ENCODE peak calls at places on chromosomes 4 and X, in four cellular contexts. One of them, this sample, is unnamed.

GRCh38 chr4:15695240-15695699 is 7.6 kb upstream of the BST1 start:
- DNase-seq in mammary epithelial cell: peak; percentile 98
- DNase-seq in OCI-LY7: no peak
- DNase-seq in spleen: no peak
- DNase-seq in this sample: peak; percentile 76

GRCh38 chr4:107888237-107888636 is 43.1 kb upstream of the CYP2U1 start:
- DNase-seq in mammary epithelial cell: no peak
- DNase-seq in OCI-LY7: peak; percentile 42
- DNase-seq in spleen: no peak
- DNase-seq in this sample: no peak

GRCh38 chr4:151537726-151538125 is 128.8 kb downstream of the FHIP1A start:
- DNase-seq in mammary epithelial cell: no peak
- DNase-seq in OCI-LY7: no peak
- DNase-seq in spleen: no peak
- DNase-seq in this sample: no peak

GRCh38 chr4:74283614-74284013 is 24.7 kb upstream of the EPGN start:
- DNase-seq in mammary epithelial cell: peak; percentile 97
- DNase-seq in OCI-LY7: no peak
- DNase-seq in spleen: no peak
- DNase-seq in this sample: peak; percentile 88

GRCh38 chr4:87541521-87541920 is 12.3 kb upstream of the SPARCL1 start:
- DNase-seq in mammary epithelial cell: no peak
- DNase-seq in OCI-LY7: no peak
- DNase-seq in spleen: no peak
- DNase-seq in this sample: no peak

GRCh38 chrX:119880076-119880475 is 8.4 kb downstream of the NDUFA1 start:
- DNase-seq in mammary epithelial cell: no peak
- DNase-seq in OCI-LY7: peak; percentile 64
- DNase-seq in spleen: no peak
- DNase-seq in this sample: no peak

GRCh38 chrX:132414404-132414803 is 74.4 kb downstream of the MBNL3 start:
- DNase-seq in mammary epithelial cell: no peak
- DNase-seq in OCI-LY7: no peak
- DNase-seq in spleen: no peak
- DNase-seq in this sample: no peak

GRCh38 chr4:34250562-34250961 is 1993.8 kb downstream of the ARAP2 start:
- DNase-seq in mammary epithelial cell: peak; percentile 51
- DNase-seq in OCI-LY7: no peak
- DNase-seq in spleen: no peak
- DNase-seq in this sample: no peak

GRCh38 chrX:109954333-109954732 is 48.6 kb upstream of the TMEM164 start:
- DNase-seq in mammary epithelial cell: peak; percentile 39
- DNase-seq in OCI-LY7: no peak
- DNase-seq in spleen: no peak
- DNase-seq in this sample: peak; percentile 30

GRCh38 chrX:10549280-10549679 is 71.1 kb downstream of the MID1 start:
- DNase-seq in mammary epithelial cell: peak; percentile 25
- DNase-seq in OCI-LY7: no peak
- DNase-seq in spleen: no peak
- DNase-seq in this sample: peak; percentile 73

GRCh38 chrX:123175366-123176122 is 8.5 kb upstream of the GRIA3 start:
- DNase-seq in mammary epithelial cell: no peak
- DNase-seq in OCI-LY7: no peak
- DNase-seq in spleen: no peak
- DNase-seq in this sample: no peak

GRCh38 chrX:53071604-53072417 is 10.4 kb upstream of the TSPYL2 start:
- DNase-seq in mammary epithelial cell: peak; percentile 64
- DNase-seq in OCI-LY7: peak; percentile 84
- DNase-seq in spleen: peak; percentile 92
- DNase-seq in this sample: peak; percentile 27

GRCh38 chrX:10636337-10636736 is 16.0 kb upstream of the MID1 start:
- DNase-seq in mammary epithelial cell: peak; percentile 46
- DNase-seq in OCI-LY7: no peak
- DNase-seq in spleen: no peak
- DNase-seq in this sample: peak; percentile 50

GRCh38 chr4:132227349-132228165 is 921.5 kb upstream of the PCDH10 start:
- DNase-seq in mammary epithelial cell: peak; percentile 9
- DNase-seq in OCI-LY7: no peak
- DNase-seq in spleen: no peak
- DNase-seq in this sample: no peak

GRCh38 chrX:106718709-106719108 is 7.8 kb upstream of the RNF128 start:
- DNase-seq in mammary epithelial cell: no peak
- DNase-seq in OCI-LY7: no peak
- DNase-seq in spleen: no peak
- DNase-seq in this sample: no peak

GRCh38 chr4:129239088-129239487 is 143.1 kb downstream of the C4orf33 start:
- DNase-seq in mammary epithelial cell: no peak
- DNase-seq in OCI-LY7: no peak
- DNase-seq in spleen: no peak
- DNase-seq in this sample: no peak

GRCh38 chrX:69988955-69989394 is 60.8 kb downstream of the AWAT2 start:
- DNase-seq in mammary epithelial cell: peak; percentile 10
- DNase-seq in OCI-LY7: no peak
- DNase-seq in spleen: no peak
- DNase-seq in this sample: peak; percentile 62

GRCh38 chrX:38837389-38837788 is 36.1 kb downstream of the MID1IP1 start:
- DNase-seq in mammary epithelial cell: no peak
- DNase-seq in OCI-LY7: no peak
- DNase-seq in spleen: no peak
- DNase-seq in this sample: no peak

GRCh38 chr4:154076921-154077320 is 288.0 kb upstream of the SFRP2 start:
- DNase-seq in mammary epithelial cell: peak; percentile 33
- DNase-seq in OCI-LY7: no peak
- DNase-seq in spleen: no peak
- DNase-seq in this sample: peak; percentile 7

GRCh38 chr4:6287017-6287788 is 17.6 kb downstream of the WFS1 start:
- DNase-seq in mammary epithelial cell: no peak
- DNase-seq in OCI-LY7: no peak
- DNase-seq in spleen: no peak
- DNase-seq in this sample: no peak

GRCh38 chr4:186981161-186981560 is 257.5 kb upstream of the FAT1 start:
- DNase-seq in mammary epithelial cell: no peak
- DNase-seq in OCI-LY7: no peak
- DNase-seq in spleen: no peak
- DNase-seq in this sample: no peak

GRCh38 chr4:48189731-48190130 is 55.7 kb upstream of the TXK start:
- DNase-seq in mammary epithelial cell: no peak
- DNase-seq in OCI-LY7: no peak
- DNase-seq in spleen: no peak
- DNase-seq in this sample: no peak

GRCh38 chrX:14964500-14964899 is 91.3 kb downstream of the MOSPD2 start:
- DNase-seq in mammary epithelial cell: peak; percentile 56
- DNase-seq in OCI-LY7: no peak
- DNase-seq in spleen: no peak
- DNase-seq in this sample: no peak

GRCh38 chrX:132206259-132206658 is 13.0 kb downstream of the RAP2C start:
- DNase-seq in mammary epithelial cell: no peak
- DNase-seq in OCI-LY7: no peak
- DNase-seq in spleen: no peak
- DNase-seq in this sample: no peak

GRCh38 chr4:78299565-78299972 is 242.4 kb downstream of the FRAS1 start:
- DNase-seq in mammary epithelial cell: no peak
- DNase-seq in OCI-LY7: peak; percentile 3
- DNase-seq in spleen: no peak
- DNase-seq in this sample: no peak

GRCh38 chr4:100093091-100093866 is 97.0 kb downstream of the DDIT4L start:
- DNase-seq in mammary epithelial cell: peak; percentile 88
- DNase-seq in OCI-LY7: peak; percentile 76
- DNase-seq in spleen: peak; percentile 82
- DNase-seq in this sample: peak; percentile 72

GRCh38 chr4:55021214-55021613 is 104.2 kb downstream of the KDR start:
- DNase-seq in mammary epithelial cell: no peak
- DNase-seq in OCI-LY7: no peak
- DNase-seq in spleen: no peak
- DNase-seq in this sample: no peak

GRCh38 chrX:19889582-19890342 is 2.4 kb upstream of the SH3KBP1 start:
- DNase-seq in mammary epithelial cell: peak; percentile 76
- DNase-seq in OCI-LY7: no peak
- DNase-seq in spleen: no peak
- DNase-seq in this sample: peak; percentile 34

GRCh38 chrX:10526442-10526841 is 93.9 kb downstream of the MID1 start:
- DNase-seq in mammary epithelial cell: no peak
- DNase-seq in OCI-LY7: no peak
- DNase-seq in spleen: no peak
- DNase-seq in this sample: no peak

GRCh38 chr4:79413486-79413885 is 5.5 kb upstream of the GK2 start:
- DNase-seq in mammary epithelial cell: no peak
- DNase-seq in OCI-LY7: no peak
- DNase-seq in spleen: no peak
- DNase-seq in this sample: no peak

DNA sequence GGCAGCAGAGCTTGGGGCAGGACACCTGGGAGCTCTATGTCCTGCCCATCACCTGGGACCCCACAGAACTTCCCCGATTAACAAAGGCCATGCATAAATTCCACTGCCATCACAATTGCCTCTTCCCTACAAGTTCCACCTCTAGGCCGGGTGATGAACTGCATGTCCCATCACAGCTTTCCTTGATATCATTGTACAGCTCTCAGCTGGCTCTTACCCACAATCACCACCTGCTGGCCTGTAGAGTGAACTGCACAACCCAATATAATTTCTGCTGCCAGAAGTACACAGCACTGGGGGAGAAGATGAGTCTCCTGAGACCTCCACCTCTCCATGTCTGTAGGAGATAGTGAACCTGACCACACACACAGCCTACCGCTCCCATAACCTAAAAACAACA is 285.0 kb upstream of the AADAT start:
- DNase-seq in mammary epithelial cell: peak; percentile 45
- DNase-seq in OCI-LY7: peak; percentile 32
- DNase-seq in spleen: no peak
- DNase-seq in this sample: peak; percentile 10
- H3K9me3 ChIP-seq in mammary epithelial cell: no peaks in the 10 kb centered on the region
- H3K9me3 ChIP-seq in OCI-LY7: no peaks in the 10 kb centered on the region
- H3K9me3 ChIP-seq in spleen: peaks cover 46% of the 10 kb centered on the region
- H3K9me3 ChIP-seq in this sample: no peaks in the 10 kb centered on the region

GRCh38 chr4:17491196-17491595 is 20.7 kb downstream of the QDPR start:
- DNase-seq in mammary epithelial cell: no peak
- DNase-seq in OCI-LY7: no peak
- DNase-seq in spleen: no peak
- DNase-seq in this sample: no peak
- H3K36me3 ChIP-seq in mammary epithelial cell: peaks cover 16% of the 10 kb centered on the region
- H3K36me3 ChIP-seq in OCI-LY7: peaks cover 4% of the 10 kb centered on the region
- H3K36me3 ChIP-seq in spleen: peaks cover 92% of the 10 kb centered on the region
- H3K36me3 ChIP-seq in this sample: peaks cover 3% of the 10 kb centered on the region

DNA sequence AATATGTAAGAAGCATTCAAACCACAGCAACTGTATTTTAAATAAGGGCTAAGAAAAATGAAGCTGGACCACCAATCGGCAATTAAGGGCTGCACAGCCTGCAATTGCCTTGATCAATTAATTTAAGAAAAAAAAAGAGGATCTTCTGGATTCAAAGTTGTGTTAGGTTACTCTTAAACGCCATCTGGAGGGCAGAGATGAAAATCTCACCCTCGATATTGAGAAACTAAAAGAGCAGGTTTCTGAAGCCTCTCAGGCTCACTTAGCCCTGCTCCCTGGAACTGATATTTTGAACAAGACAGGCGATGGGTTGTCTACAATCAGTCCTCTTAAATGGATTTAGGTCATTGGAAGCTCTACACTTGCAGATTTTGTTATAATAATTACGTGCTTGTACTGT is 579.4 kb downstream of the GRXCR1 start:
- DNase-seq in mammary epithelial cell: no peak
- DNase-seq in OCI-LY7: no peak
- DNase-seq in spleen: no peak
- DNase-seq in this sample: no peak
- H3K9me3 ChIP-seq in mammary epithelial cell: peaks cover 18% of the 10 kb centered on the region
- H3K9me3 ChIP-seq in OCI-LY7: peaks cover 4% of the 10 kb centered on the region
- H3K9me3 ChIP-seq in spleen: peaks cover 66% of the 10 kb centered on the region
- H3K9me3 ChIP-seq in this sample: peaks cover 39% of the 10 kb centered on the region

GRCh38 chrX:41528784-41529183 is 81.6 kb downstream of the NYX start:
- DNase-seq in mammary epithelial cell: no peak
- DNase-seq in OCI-LY7: no peak
- DNase-seq in spleen: no peak
- DNase-seq in this sample: no peak
- H3K36me3 ChIP-seq in mammary epithelial cell: no peaks in the 10 kb centered on the region
- H3K36me3 ChIP-seq in OCI-LY7: no peaks in the 10 kb centered on the region
- H3K36me3 ChIP-seq in spleen: peaks cover 27% of the 10 kb centered on the region
- H3K36me3 ChIP-seq in this sample: no peaks in the 10 kb centered on the region

GRCh38 chr4:1511441-1512041 is 105.3 kb upstream of the NKX1-1 start:
- DNase-seq in mammary epithelial cell: no peak
- DNase-seq in OCI-LY7: peak; percentile 14
- DNase-seq in spleen: peak; percentile 68
- DNase-seq in this sample: peak; percentile 96
- H3K9me3 ChIP-seq in mammary epithelial cell: peaks cover 4% of the 10 kb centered on the region
- H3K9me3 ChIP-seq in OCI-LY7: no peaks in the 10 kb centered on the region
- H3K9me3 ChIP-seq in spleen: no peaks in the 10 kb centered on the region
- H3K9me3 ChIP-seq in this sample: no peaks in the 10 kb centered on the region

DNA sequence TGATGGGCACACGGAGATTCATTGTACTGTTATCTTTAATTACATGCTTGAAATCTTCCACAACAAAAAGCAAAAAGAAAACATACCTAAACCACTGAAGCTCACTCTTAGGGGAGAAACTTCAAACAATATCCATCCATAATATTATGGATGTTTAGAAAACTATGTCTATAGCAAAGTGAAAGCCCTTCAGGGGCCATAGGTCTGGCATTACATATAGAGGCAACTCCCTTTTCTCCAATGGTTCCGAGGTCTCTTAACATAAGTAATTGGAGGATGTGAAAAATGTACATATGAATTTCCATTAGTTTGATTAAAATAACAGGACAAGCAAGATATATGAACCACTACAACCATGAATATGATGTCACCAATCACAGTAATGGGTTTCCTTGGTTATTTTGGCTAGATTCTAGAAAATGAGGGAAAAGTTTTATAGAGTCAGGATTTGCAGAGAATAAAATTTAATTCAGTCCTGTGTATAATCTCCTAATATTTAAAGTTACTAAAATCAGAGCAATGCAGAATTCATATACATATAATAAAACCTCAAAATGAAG is 10.8 kb downstream of the UGDH start:
- DNase-seq in mammary epithelial cell: no peak
- DNase-seq in OCI-LY7: no peak
- DNase-seq in spleen: no peak
- DNase-seq in this sample: no peak
- H3K36me3 ChIP-seq in mammary epithelial cell: peaks cover 16% of the 10 kb centered on the region
- H3K36me3 ChIP-seq in OCI-LY7: peaks cover 28% of the 10 kb centered on the region
- H3K36me3 ChIP-seq in spleen: peaks cover 65% of the 10 kb centered on the region
- H3K36me3 ChIP-seq in this sample: peaks cover 16% of the 10 kb centered on the region

DNA sequence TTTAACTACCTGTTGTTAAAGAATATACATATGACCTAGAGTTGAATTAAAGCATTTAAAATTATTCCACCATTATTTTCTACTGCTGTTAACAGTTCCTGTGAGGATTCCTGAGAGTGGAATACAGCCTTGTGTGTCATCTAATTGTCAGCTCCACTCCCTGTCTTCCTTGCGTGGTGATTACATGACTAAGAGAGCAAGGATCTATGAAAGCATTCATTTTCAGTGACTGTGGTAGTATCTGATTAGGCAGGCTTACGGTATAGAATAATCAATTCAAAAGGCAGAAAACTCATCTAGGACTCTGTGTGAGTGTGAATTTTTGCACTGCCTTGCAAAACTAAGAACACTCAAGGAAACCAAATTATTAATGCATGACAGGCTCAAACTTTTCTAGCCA is 577.8 kb downstream of the SH3BGRL start:
- DNase-seq in mammary epithelial cell: no peak
- DNase-seq in OCI-LY7: no peak
- DNase-seq in spleen: no peak
- DNase-seq in this sample: no peak
- H3K9me3 ChIP-seq in mammary epithelial cell: peaks cover 13% of the 10 kb centered on the region
- H3K9me3 ChIP-seq in OCI-LY7: no peaks in the 10 kb centered on the region
- H3K9me3 ChIP-seq in spleen: peaks cover 6% of the 10 kb centered on the region
- H3K9me3 ChIP-seq in this sample: no peaks in the 10 kb centered on the region

GRCh38 chr4:2908686-2909085 is 54.5 kb downstream of the NOP14 start:
- DNase-seq in mammary epithelial cell: no peak
- DNase-seq in OCI-LY7: no peak
- DNase-seq in spleen: no peak
- DNase-seq in this sample: no peak
- H3K36me3 ChIP-seq in mammary epithelial cell: peaks cover 32% of the 10 kb centered on the region
- H3K36me3 ChIP-seq in OCI-LY7: peaks cover 35% of the 10 kb centered on the region
- H3K36me3 ChIP-seq in spleen: peaks cover 100% of the 10 kb centered on the region
- H3K36me3 ChIP-seq in this sample: no peaks in the 10 kb centered on the region

This sample was measured in MG63.